ENCODE peak calls at places on chromosomes 12 and 14, in seven cellular contexts. Y is GM12865, U is GM23338, I is endodermal cell, Z is A673, O is adipocyte, X is DND-41. G is an unnamed sample.

GRCh38 chr14:69708586-69709169 is 58.3 kb upstream of the SRSF5 start:
- DNase-seq in Y (peak; percentile 60), U (peak; percentile 74), I (peak; percentile 84), Z (no peak), O (no peak), X (peak; percentile 26), G (peak; percentile 24)

GRCh38 chr14:105850853-105851581 is 324.6 kb downstream of the TMEM121 start:
- DNase-seq in Y (no peak), U (no peak), I (peak; percentile 19), Z (no peak), O (no peak), X (peak; percentile 1), G (no peak)

GRCh38 chr12:130715150-130715995 is 726 bp downstream of the RIMBP2 start:
- DNase-seq in Y (no peak), U (peak; percentile 26), I (peak; percentile 79), Z (peak; percentile 26), O (no peak), X (no peak), G (no peak)

GRCh38 chr12:50467441-50467840 is 37.3 kb upstream of the DIP2B start:
- DNase-seq in Y (no peak), U (no peak), I (no peak), Z (no peak), O (no peak), X (no peak), G (no peak)

GRCh38 chr14:81231540-81231939 is 10.8 kb upstream of the GTF2A1 start:
- DNase-seq in Y (no peak), U (no peak), I (no peak), Z (no peak), O (no peak), X (no peak), G (no peak)

GRCh38 chr12:43338848-43339526 is 213.0 kb downstream of the ADAMTS20 start:
- DNase-seq in Y (peak; percentile 50), U (peak; percentile 78), I (peak; percentile 82), Z (peak; percentile 64), O (peak; percentile 74), X (no peak), G (no peak)

GRCh38 chr12:7915911-7916403 is 20.0 kb downstream of the SLC2A3 start:
- DNase-seq in Y (no peak), U (peak; percentile 62), I (peak; percentile 83), Z (no peak), O (peak; percentile 16), X (no peak), G (no peak)

GRCh38 chr12:71846322-71846940 is 6.9 kb downstream of the TBC1D15 start:
- DNase-seq in Y (peak; percentile 18), U (peak; percentile 33), I (no peak), Z (peak; percentile 71), O (peak; percentile 75), X (no peak), G (peak; percentile 39)

GRCh38 chr12:80056232-80056631 is 43.1 kb upstream of the OTOGL start:
- DNase-seq in Y (no peak), U (no peak), I (no peak), Z (no peak), O (no peak), X (no peak), G (no peak)

GRCh38 chr14:104267895-104268294 is 129.5 kb downstream of the KIF26A start:
- DNase-seq in Y (no peak), U (peak; percentile 36), I (peak; percentile 36), Z (no peak), O (no peak), X (no peak), G (no peak)

GRCh38 chr12:12902036-12902435 is 10.7 kb downstream of the GPRC5A start:
- DNase-seq in Y (no peak), U (no peak), I (no peak), Z (no peak), O (peak; percentile 60), X (no peak), G (no peak)

GRCh38 chr14:91376547-91377477 is 40.8 kb downstream of the CCDC88C start:
- DNase-seq in Y (peak; percentile 57), U (no peak), I (peak; percentile 62), Z (no peak), O (no peak), X (no peak), G (no peak)

GRCh38 chr14:24185741-24186140 is 2.9 kb downstream of the IPO4 start:
- DNase-seq in Y (no peak), U (no peak), I (no peak), Z (no peak), O (no peak), X (no peak), G (no peak)

GRCh38 chr12:12379831-12380730 is 23.2 kb downstream of the BORCS5 start:
- DNase-seq in Y (peak; percentile 61), U (no peak), I (no peak), Z (no peak), O (peak; percentile 33), X (no peak), G (peak; percentile 90)

GRCh38 chr14:61502459-61503093 is 181.2 kb downstream of the PRKCH start:
- DNase-seq in Y (peak; percentile 42), U (peak; percentile 64), I (peak; percentile 83), Z (no peak), O (no peak), X (no peak), G (no peak)

GRCh38 chr12:62873826-62874448 is 61.0 kb downstream of the PPM1H start:
- DNase-seq in Y (no peak), U (no peak), I (no peak), Z (no peak), O (no peak), X (no peak), G (no peak)

GRCh38 chr14:96915478-96915877 is 118.3 kb downstream of the VRK1 start:
- DNase-seq in Y (no peak), U (no peak), I (no peak), Z (no peak), O (no peak), X (no peak), G (no peak)

GRCh38 chr12:93594766-93595165 is 22.3 kb downstream of the SOCS2 start:
- DNase-seq in Y (no peak), U (no peak), I (no peak), Z (no peak), O (no peak), X (no peak), G (no peak)

GRCh38 chr12:93595336-93595735 is 22.9 kb downstream of the SOCS2 start:
- DNase-seq in Y (no peak), U (no peak), I (no peak), Z (no peak), O (no peak), X (peak; percentile 33), G (no peak)

GRCh38 chr12:93593833-93594232 is 21.4 kb downstream of the SOCS2 start:
- DNase-seq in Y (no peak), U (no peak), I (no peak), Z (no peak), O (no peak), X (peak; percentile 46), G (no peak)

GRCh38 chr12:93599192-93599591 is 26.7 kb downstream of the SOCS2 start:
- DNase-seq in Y (no peak), U (no peak), I (no peak), Z (no peak), O (no peak), X (no peak), G (no peak)

GRCh38 chr12:93597608-93598007 is 25.1 kb downstream of the SOCS2 start:
- DNase-seq in Y (no peak), U (no peak), I (no peak), Z (no peak), O (no peak), X (no peak), G (no peak)
- H3K4me3 ChIP-seq in Y (no peak overlapping the region), U (no peak overlapping the region), I (no peak overlapping the region), Z (no peak overlapping the region), O (no peak overlapping the region), X (no peak overlapping the region), G (no peak overlapping the region)

GRCh38 chr14:75229923-75230792 is 48.5 kb upstream of the FOS start:
- DNase-seq in Y (peak; percentile 75), U (peak; percentile 70), I (peak; percentile 85), Z (peak; percentile 80), O (peak; percentile 26), X (peak; percentile 72), G (peak; percentile 74)
- H3K4me3 ChIP-seq in Y (no peak overlapping the region), U (no peak overlapping the region), I (no peak overlapping the region), Z (no peak overlapping the region), O (no peak overlapping the region), X (no peak overlapping the region), G (no peak overlapping the region)

DNA sequence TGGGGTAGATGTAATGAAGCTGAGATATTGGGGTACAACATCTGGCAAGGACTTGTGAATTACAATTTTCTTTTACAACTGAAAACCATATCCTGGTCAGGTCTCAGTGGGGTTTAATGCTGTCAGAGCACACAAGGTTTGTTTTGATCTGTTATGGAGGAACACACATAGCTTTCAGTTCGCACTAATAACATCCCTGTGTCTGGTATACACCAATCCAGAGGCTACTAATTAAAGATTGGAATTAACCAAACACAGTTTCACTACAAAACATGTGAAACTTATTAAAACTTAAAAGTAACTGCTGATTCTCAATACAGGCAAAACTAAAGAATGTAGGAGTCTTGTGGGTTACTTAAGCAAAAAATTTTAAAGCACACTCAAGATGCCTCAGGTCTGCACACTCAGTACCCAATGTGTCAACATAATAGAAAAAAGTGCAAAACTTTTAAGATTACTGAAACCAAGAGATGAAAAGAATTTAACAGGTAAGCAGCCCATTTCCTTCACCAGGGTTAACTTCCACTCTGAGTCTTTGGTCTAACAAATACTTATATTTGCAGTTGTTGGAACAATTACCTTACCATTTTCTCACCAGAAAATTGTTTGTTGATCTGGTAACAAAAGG is 77.4 kb downstream of the LLPH start:
- DNase-seq in Y (peak; percentile 77), U (no peak), I (no peak), Z (no peak), O (no peak), X (no peak), G (no peak)
- H3K4me3 ChIP-seq in Y (no peak overlapping the region), U (no peak overlapping the region), I (no peak overlapping the region), Z (no peak overlapping the region), O (no peak overlapping the region), X (no peak overlapping the region), G (no peak overlapping the region)

GRCh38 chr14:68261092-68261842 is 441.7 kb downstream of the RAD51B start:
- DNase-seq in Y (peak; percentile 33), U (peak; percentile 91), I (peak; percentile 63), Z (no peak), O (no peak), X (no peak), G (no peak)
- H3K4me3 ChIP-seq in Y (no peak overlapping the region), U (peak overlapping the region; percentile 5), I (peak overlapping the region; percentile 72), Z (no peak overlapping the region), O (no peak overlapping the region), X (no peak overlapping the region), G (peak overlapping the region; percentile 10)

G was measured in CD4-positive, alpha-beta memory T cell.